ENCODE peak calls at places on chromosomes 3 and 15, in seven cellular contexts. G is T-helper 1 cell; N is Caki2; C is WTC11; D is A549; I is stimulated activated CD8-positive, alpha-beta memory T cell treated with anti-CD3 and anti-CD28 coated beads, Interleukin-12 subunit alpha, Interleukin-12 subunit beta, amount 100 ng/mL, for 1 hour; R is cardiac fibroblast. M is an unnamed sample.

GRCh38 chr3:187968883-187969580 is 184.9 kb upstream of the LPP start:
- DNase-seq in G (no peak), C (no peak), R (peak; percentile 75), I (no peak), N (peak; percentile 35), D (no peak), M (no peak)

GRCh38 chr3:111284485-111285187 is 213.0 kb downstream of the NECTIN3 start:
- DNase-seq in N (no peak), D (no peak), C (no peak), R (no peak), G (no peak), I (no peak), M (no peak)

GRCh38 chr3:16302082-16302631 is 37.1 kb downstream of the OXNAD1 start:
- DNase-seq in D (no peak), C (no peak), R (no peak), I (no peak), N (no peak), G (no peak), M (no peak)

GRCh38 chr3:32948625-32949445 is 2.6 kb upstream of the CCR4 start:
- DNase-seq in G (no peak), I (no peak), D (no peak), C (no peak), N (no peak), R (no peak), M (no peak)

GRCh38 chr3:32886911-32887310 is 64.5 kb upstream of the CCR4 start:
- DNase-seq in G (no peak), R (no peak), C (no peak), D (no peak), I (no peak), N (no peak), M (no peak)

GRCh38 chr3:56522374-56522773 is 34.6 kb upstream of the CCDC66 start:
- DNase-seq in C (no peak), N (no peak), R (no peak), G (no peak), I (no peak), D (no peak), M (no peak)

GRCh38 chr3:175246234-175246633 is 387.1 kb downstream of the NAALADL2 start:
- DNase-seq in I (no peak), C (no peak), N (no peak), D (no peak), R (no peak), G (no peak), M (no peak)

GRCh38 chr3:66797916-66798560 is 200.1 kb upstream of the KBTBD8 start:
- DNase-seq in R (peak; percentile 52), C (peak; percentile 71), G (no peak), N (no peak), D (no peak), I (no peak), M (peak; percentile 58)

GRCh38 chr15:86624261-86625036 is 544.8 kb downstream of the AGBL1 start:
- DNase-seq in G (peak; percentile 19), D (peak; percentile 97), N (peak; percentile 87), R (peak; percentile 65), C (peak; percentile 72), I (peak; percentile 46), M (peak; percentile 77)

GRCh38 chr3:195522254-195523023 is 20.7 kb downstream of the PPP1R2 start:
- DNase-seq in N (no peak), D (peak; percentile 43), G (no peak), R (peak; percentile 53), C (no peak), I (no peak), M (peak; percentile 42)

M was measured in iPS-NIHi11.